ENCODE peak calls at places on chromosomes 12 and 14, in nine cellular contexts. One of them, this sample, is unnamed.

GRCh38 chr14:67566908-67567307 is 33.2 kb downstream of the PIGH start:
- DNase-seq in retina: peak
- DNase-seq in fibroblast of mammary gland: no peak
- DNase-seq in GM12865: no peak
- DNase-seq in ELR: no peak
- DNase-seq in amniotic stem cell: no peak
- DNase-seq in NAMALWA: no peak
- DNase-seq in activated T-helper 1 cell treated with anti-CD3 and anti-CD28 coated beads, Interleukin-12 subunit alpha, Interleukin-12 subunit beta, Interleukin-2, Interleukin-4 antibody, amounts not matched to agents 30 ng/mL and 10 ng/mL and 1 ng/mL, durations not matched to agents 14 hours and 24 hours and 36 hours: no peak
- DNase-seq in fibroblast of the aortic adventitia: peak
- DNase-seq in this sample: peak

GRCh38 chr12:125185311-125185739 is 120.1 kb downstream of the AACS start:
- DNase-seq in activated T-helper 1 cell treated with anti-CD3 and anti-CD28 coated beads, Interleukin-12 subunit alpha, Interleukin-12 subunit beta, Interleukin-2, Interleukin-4 antibody, amounts not matched to agents 30 ng/mL and 10 ng/mL and 1 ng/mL, durations not matched to agents 14 hours and 24 hours and 36 hours: no peak
- DNase-seq in fibroblast of the aortic adventitia: no peak
- DNase-seq in amniotic stem cell: no peak
- DNase-seq in retina: peak
- DNase-seq in GM12865: no peak
- DNase-seq in ELR: no peak
- DNase-seq in fibroblast of mammary gland: no peak
- DNase-seq in NAMALWA: no peak
- DNase-seq in this sample: no peak

GRCh38 chr12:131810672-131811071 is 17.5 kb upstream of the MMP17 start:
- DNase-seq in fibroblast of mammary gland: no peak
- DNase-seq in amniotic stem cell: no peak
- DNase-seq in retina: no peak
- DNase-seq in fibroblast of the aortic adventitia: no peak
- DNase-seq in activated T-helper 1 cell treated with anti-CD3 and anti-CD28 coated beads, Interleukin-12 subunit alpha, Interleukin-12 subunit beta, Interleukin-2, Interleukin-4 antibody, amounts not matched to agents 30 ng/mL and 10 ng/mL and 1 ng/mL, durations not matched to agents 14 hours and 24 hours and 36 hours: no peak
- DNase-seq in NAMALWA: no peak
- DNase-seq in ELR: no peak
- DNase-seq in GM12865: no peak
- DNase-seq in this sample: no peak

GRCh38 chr14:52235866-52236510 is 31.5 kb upstream of the PTGDR start:
- DNase-seq in fibroblast of the aortic adventitia: no peak
- DNase-seq in fibroblast of mammary gland: no peak
- DNase-seq in NAMALWA: no peak
- DNase-seq in activated T-helper 1 cell treated with anti-CD3 and anti-CD28 coated beads, Interleukin-12 subunit alpha, Interleukin-12 subunit beta, Interleukin-2, Interleukin-4 antibody, amounts not matched to agents 30 ng/mL and 10 ng/mL and 1 ng/mL, durations not matched to agents 14 hours and 24 hours and 36 hours: no peak
- DNase-seq in amniotic stem cell: no peak
- DNase-seq in GM12865: no peak
- DNase-seq in retina: no peak
- DNase-seq in ELR: no peak
- DNase-seq in this sample: no peak

GRCh38 chr12:27653661-27654060 is 42.6 kb upstream of the REP15 start:
- DNase-seq in fibroblast of the aortic adventitia: no peak
- DNase-seq in fibroblast of mammary gland: no peak
- DNase-seq in NAMALWA: peak
- DNase-seq in ELR: no peak
- DNase-seq in activated T-helper 1 cell treated with anti-CD3 and anti-CD28 coated beads, Interleukin-12 subunit alpha, Interleukin-12 subunit beta, Interleukin-2, Interleukin-4 antibody, amounts not matched to agents 30 ng/mL and 10 ng/mL and 1 ng/mL, durations not matched to agents 14 hours and 24 hours and 36 hours: no peak
- DNase-seq in amniotic stem cell: no peak
- DNase-seq in GM12865: no peak
- DNase-seq in retina: no peak
- DNase-seq in this sample: no peak

GRCh38 chr14:91714805-91715204 is 17.1 kb downstream of the CATSPERB start:
- DNase-seq in retina: no peak
- DNase-seq in NAMALWA: peak
- DNase-seq in amniotic stem cell: no peak
- DNase-seq in activated T-helper 1 cell treated with anti-CD3 and anti-CD28 coated beads, Interleukin-12 subunit alpha, Interleukin-12 subunit beta, Interleukin-2, Interleukin-4 antibody, amounts not matched to agents 30 ng/mL and 10 ng/mL and 1 ng/mL, durations not matched to agents 14 hours and 24 hours and 36 hours: peak
- DNase-seq in ELR: no peak
- DNase-seq in fibroblast of the aortic adventitia: no peak
- DNase-seq in fibroblast of mammary gland: no peak
- DNase-seq in GM12865: peak
- DNase-seq in this sample: no peak

GRCh38 chr12:113332688-113333087 is 2.2 kb downstream of the SLC8B1 start:
- DNase-seq in retina: no peak
- DNase-seq in activated T-helper 1 cell treated with anti-CD3 and anti-CD28 coated beads, Interleukin-12 subunit alpha, Interleukin-12 subunit beta, Interleukin-2, Interleukin-4 antibody, amounts not matched to agents 30 ng/mL and 10 ng/mL and 1 ng/mL, durations not matched to agents 14 hours and 24 hours and 36 hours: no peak
- DNase-seq in fibroblast of the aortic adventitia: no peak
- DNase-seq in ELR: no peak
- DNase-seq in fibroblast of mammary gland: no peak
- DNase-seq in amniotic stem cell: no peak
- DNase-seq in NAMALWA: no peak
- DNase-seq in GM12865: no peak
- DNase-seq in this sample: no peak

GRCh38 chr12:109200825-109201495 is 84.6 kb downstream of the ACACB start:
- DNase-seq in retina: no peak
- DNase-seq in fibroblast of mammary gland: no peak
- DNase-seq in activated T-helper 1 cell treated with anti-CD3 and anti-CD28 coated beads, Interleukin-12 subunit alpha, Interleukin-12 subunit beta, Interleukin-2, Interleukin-4 antibody, amounts not matched to agents 30 ng/mL and 10 ng/mL and 1 ng/mL, durations not matched to agents 14 hours and 24 hours and 36 hours: no peak
- DNase-seq in amniotic stem cell: no peak
- DNase-seq in ELR: no peak
- DNase-seq in fibroblast of the aortic adventitia: no peak
- DNase-seq in NAMALWA: no peak
- DNase-seq in GM12865: no peak
- DNase-seq in this sample: no peak

GRCh38 chr12:123150804-123151678 is at the start of gene PITPNM2:
- DNase-seq in GM12865: peak
- DNase-seq in ELR: peak
- DNase-seq in amniotic stem cell: peak
- DNase-seq in fibroblast of the aortic adventitia: peak
- DNase-seq in retina: peak
- DNase-seq in fibroblast of mammary gland: peak
- DNase-seq in activated T-helper 1 cell treated with anti-CD3 and anti-CD28 coated beads, Interleukin-12 subunit alpha, Interleukin-12 subunit beta, Interleukin-2, Interleukin-4 antibody, amounts not matched to agents 30 ng/mL and 10 ng/mL and 1 ng/mL, durations not matched to agents 14 hours and 24 hours and 36 hours: peak
- DNase-seq in NAMALWA: peak
- DNase-seq in this sample: no peak

GRCh38 chr14:55102141-55102547 is 26.9 kb upstream of the LGALS3 start:
- DNase-seq in retina: no peak
- DNase-seq in activated T-helper 1 cell treated with anti-CD3 and anti-CD28 coated beads, Interleukin-12 subunit alpha, Interleukin-12 subunit beta, Interleukin-2, Interleukin-4 antibody, amounts not matched to agents 30 ng/mL and 10 ng/mL and 1 ng/mL, durations not matched to agents 14 hours and 24 hours and 36 hours: peak
- DNase-seq in ELR: peak
- DNase-seq in fibroblast of mammary gland: peak
- DNase-seq in NAMALWA: peak
- DNase-seq in GM12865: peak
- DNase-seq in amniotic stem cell: peak
- DNase-seq in fibroblast of the aortic adventitia: peak
- DNase-seq in this sample: peak

GRCh38 chr12:108457006-108457733 is 57.9 kb upstream of the FICD start:
- DNase-seq in fibroblast of the aortic adventitia: peak
- DNase-seq in activated T-helper 1 cell treated with anti-CD3 and anti-CD28 coated beads, Interleukin-12 subunit alpha, Interleukin-12 subunit beta, Interleukin-2, Interleukin-4 antibody, amounts not matched to agents 30 ng/mL and 10 ng/mL and 1 ng/mL, durations not matched to agents 14 hours and 24 hours and 36 hours: no peak
- DNase-seq in GM12865: peak
- DNase-seq in retina: peak
- DNase-seq in amniotic stem cell: peak
- DNase-seq in fibroblast of mammary gland: peak
- DNase-seq in ELR: peak
- DNase-seq in NAMALWA: peak
- DNase-seq in this sample: no peak

GRCh38 chr12:6765048-6765633 is 1.0 kb upstream of the PTMS start:
- DNase-seq in fibroblast of the aortic adventitia: no peak
- DNase-seq in amniotic stem cell: no peak
- DNase-seq in fibroblast of mammary gland: no peak
- DNase-seq in GM12865: no peak
- DNase-seq in activated T-helper 1 cell treated with anti-CD3 and anti-CD28 coated beads, Interleukin-12 subunit alpha, Interleukin-12 subunit beta, Interleukin-2, Interleukin-4 antibody, amounts not matched to agents 30 ng/mL and 10 ng/mL and 1 ng/mL, durations not matched to agents 14 hours and 24 hours and 36 hours: no peak
- DNase-seq in NAMALWA: no peak
- DNase-seq in ELR: peak
- DNase-seq in retina: no peak
- DNase-seq in this sample: no peak

GRCh38 chr12:63995512-63995911 is 151.0 kb downstream of the SRGAP1 start:
- DNase-seq in fibroblast of mammary gland: no peak
- DNase-seq in GM12865: no peak
- DNase-seq in retina: no peak
- DNase-seq in fibroblast of the aortic adventitia: no peak
- DNase-seq in NAMALWA: no peak
- DNase-seq in ELR: peak
- DNase-seq in amniotic stem cell: no peak
- DNase-seq in activated T-helper 1 cell treated with anti-CD3 and anti-CD28 coated beads, Interleukin-12 subunit alpha, Interleukin-12 subunit beta, Interleukin-2, Interleukin-4 antibody, amounts not matched to agents 30 ng/mL and 10 ng/mL and 1 ng/mL, durations not matched to agents 14 hours and 24 hours and 36 hours: no peak
- DNase-seq in this sample: no peak

GRCh38 chr12:132597333-132598283 is 12.8 kb downstream of the LRCOL1 start:
- DNase-seq in activated T-helper 1 cell treated with anti-CD3 and anti-CD28 coated beads, Interleukin-12 subunit alpha, Interleukin-12 subunit beta, Interleukin-2, Interleukin-4 antibody, amounts not matched to agents 30 ng/mL and 10 ng/mL and 1 ng/mL, durations not matched to agents 14 hours and 24 hours and 36 hours: no peak
- DNase-seq in GM12865: peak
- DNase-seq in amniotic stem cell: no peak
- DNase-seq in fibroblast of the aortic adventitia: peak
- DNase-seq in NAMALWA: peak
- DNase-seq in retina: peak
- DNase-seq in ELR: peak
- DNase-seq in fibroblast of mammary gland: peak
- DNase-seq in this sample: peak

GRCh38 chr12:6280672-6281071 is 29.8 kb upstream of the PLEKHG6 start:
- DNase-seq in ELR: no peak
- DNase-seq in GM12865: no peak
- DNase-seq in fibroblast of the aortic adventitia: no peak
- DNase-seq in activated T-helper 1 cell treated with anti-CD3 and anti-CD28 coated beads, Interleukin-12 subunit alpha, Interleukin-12 subunit beta, Interleukin-2, Interleukin-4 antibody, amounts not matched to agents 30 ng/mL and 10 ng/mL and 1 ng/mL, durations not matched to agents 14 hours and 24 hours and 36 hours: no peak
- DNase-seq in fibroblast of mammary gland: no peak
- DNase-seq in NAMALWA: no peak
- DNase-seq in amniotic stem cell: no peak
- DNase-seq in retina: no peak
- DNase-seq in this sample: no peak

GRCh38 chr12:34297790-34298164 is 275.5 kb downstream of the ALG10 start:
- DNase-seq in activated T-helper 1 cell treated with anti-CD3 and anti-CD28 coated beads, Interleukin-12 subunit alpha, Interleukin-12 subunit beta, Interleukin-2, Interleukin-4 antibody, amounts not matched to agents 30 ng/mL and 10 ng/mL and 1 ng/mL, durations not matched to agents 14 hours and 24 hours and 36 hours: no peak
- DNase-seq in fibroblast of mammary gland: no peak
- DNase-seq in NAMALWA: no peak
- DNase-seq in amniotic stem cell: no peak
- DNase-seq in GM12865: no peak
- DNase-seq in fibroblast of the aortic adventitia: no peak
- DNase-seq in ELR: no peak
- DNase-seq in retina: no peak
- DNase-seq in this sample: no peak

GRCh38 chr12:52279683-52280318 is 5.4 kb downstream of the KRT86 start:
- DNase-seq in fibroblast of the aortic adventitia: no peak
- DNase-seq in GM12865: no peak
- DNase-seq in NAMALWA: no peak
- DNase-seq in activated T-helper 1 cell treated with anti-CD3 and anti-CD28 coated beads, Interleukin-12 subunit alpha, Interleukin-12 subunit beta, Interleukin-2, Interleukin-4 antibody, amounts not matched to agents 30 ng/mL and 10 ng/mL and 1 ng/mL, durations not matched to agents 14 hours and 24 hours and 36 hours: no peak
- DNase-seq in amniotic stem cell: no peak
- DNase-seq in retina: peak
- DNase-seq in fibroblast of mammary gland: no peak
- DNase-seq in ELR: peak
- DNase-seq in this sample: no peak